ENCODE peak calls at places on chromosome 7, in seven cellular contexts. D is IMR-90, Z is mesenchymal stem cell, P is mesendoderm, E is H1, V is H9, X is trophoblast cell. J is an unnamed sample. For H3K27me3, the result is how much of the 10 kb centered on the place peaks cover.

GRCh38 chr7:110358028-110358427 is 732.9 kb upstream of the LRRN3 start:
- DNase-seq in D (peak), Z (peak), P (no peak), E (no peak), V (no peak), X (no peak), J (no peak)

GRCh38 chr7:155918720-155919399 is 106.6 kb upstream of the SHH start:
- DNase-seq in D (peak), Z (peak), P (no peak), E (no peak), V (no peak), X (peak), J (no peak)

GRCh38 chr7:76198202-76198601 is 3.5 kb upstream of the SRRM3 start:
- DNase-seq in D (no peak), Z (no peak), P (no peak), E (no peak), V (peak), X (no peak), J (no peak)

GRCh38 chr7:135692055-135692454 is 29.7 kb downstream of the STMP1 start:
- DNase-seq in D (peak), Z (no peak), P (no peak), E (no peak), V (no peak), X (no peak), J (no peak)

GRCh38 chr7:159056722-159057121 is 87.9 kb downstream of the VIPR2 start:
- DNase-seq in D (no peak), Z (no peak), P (no peak), E (no peak), V (no peak), X (no peak), J (no peak)

GRCh38 chr7:86823769-86824168 is 180.1 kb downstream of the GRM3 start:
- DNase-seq in D (no peak), Z (no peak), P (no peak), E (no peak), V (no peak), X (no peak), J (no peak)

GRCh38 chr7:44368885-44369284 is 43.5 kb upstream of the CAMK2B start:
- DNase-seq in D (no peak), Z (no peak), P (no peak), E (no peak), V (no peak), X (no peak), J (no peak)

GRCh38 chr7:32244806-32245345 is 174.7 kb upstream of the PDE1C start:
- DNase-seq in D (no peak), Z (no peak), P (no peak), E (no peak), V (no peak), X (no peak), J (no peak)

GRCh38 chr7:135248546-135248945 is 14.9 kb downstream of the STRA8 start:
- DNase-seq in D (no peak), Z (no peak), P (no peak), E (no peak), V (peak), X (peak), J (no peak)

GRCh38 chr7:131103997-131104396 is 223.7 kb upstream of the MKLN1 start:
- DNase-seq in D (peak), Z (peak), P (no peak), E (no peak), V (no peak), X (peak), J (no peak)

GRCh38 chr7:47379629-47380324 is 202.1 kb downstream of the TNS3 start:
- DNase-seq in D (peak), Z (peak), P (peak), E (no peak), V (peak), X (peak), J (peak)

GRCh38 chr7:139992353-139993054 is 70.2 kb downstream of the PARP12 start:
- DNase-seq in D (no peak), Z (no peak), P (no peak), E (no peak), V (no peak), X (no peak), J (no peak)

GRCh38 chr7:47453093-47454056 is 128.5 kb downstream of the TNS3 start:
- DNase-seq in D (peak), Z (peak), P (peak), E (no peak), V (no peak), X (peak), J (no peak)

GRCh38 chr7:69823151-69823744 is 225.0 kb downstream of the AUTS2 start:
- DNase-seq in D (no peak), Z (no peak), P (no peak), E (no peak), V (no peak), X (no peak), J (no peak)

GRCh38 chr7:71140264-71140663 is 8.3 kb downstream of the GALNT17 start:
- DNase-seq in D (no peak), Z (no peak), P (no peak), E (no peak), V (no peak), X (no peak), J (no peak)

DNA sequence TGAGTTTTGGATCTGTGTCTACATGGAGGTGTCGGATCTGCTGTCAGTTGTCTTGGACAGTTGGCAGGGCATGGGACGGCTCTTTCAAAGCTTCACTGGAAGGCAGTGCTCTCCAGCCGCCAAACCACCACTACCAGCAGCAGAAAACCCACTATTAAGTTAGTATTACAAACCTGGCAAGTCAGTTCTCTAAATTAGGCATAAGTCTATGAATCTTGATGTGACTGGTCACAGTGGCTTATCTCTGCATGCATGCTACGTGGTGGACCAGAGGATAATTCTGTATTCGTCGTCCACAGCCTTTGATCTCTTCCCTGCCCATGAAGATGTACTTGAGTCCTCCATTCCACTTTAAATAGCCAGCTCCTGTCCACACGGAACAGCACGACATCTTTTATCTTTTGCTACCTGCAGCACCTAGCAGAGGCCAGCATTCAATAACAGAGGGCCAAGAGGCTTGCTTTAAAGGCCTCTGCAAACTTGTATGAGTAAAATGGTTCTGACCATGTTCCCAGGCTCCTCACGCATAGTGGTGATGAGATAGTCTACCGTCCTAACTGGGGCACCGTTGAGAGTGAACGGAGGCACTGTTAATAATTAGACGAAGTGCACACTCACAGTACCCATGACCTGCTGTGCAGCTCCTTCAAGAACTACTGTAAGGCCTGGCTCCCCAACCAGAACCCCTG is 836 bp downstream of the GPR146 start:
- DNase-seq in D (no peak), Z (no peak), P (no peak), E (no peak), V (no peak), X (no peak), J (no peak)
- H4K8ac ChIP-seq in D (no peak), Z (no peak), P (no peak), E (no peak), V (no peak), X (no peak), J (no peak)

GRCh38 chr7:150803161-150803860 is 2.7 kb downstream of the TMEM176A start:
- DNase-seq in D (no peak), Z (no peak), P (no peak), E (no peak), V (no peak), X (no peak), J (no peak)
- H3K27me3 ChIP-seq in D (under half), Z (under half), P (under half), E (under half), V (under half), X (under half), J (under half)

GRCh38 chr7:22049848-22050247 is 104.1 kb upstream of the CDCA7L start:
- DNase-seq in D (no peak), Z (no peak), P (no peak), E (no peak), V (no peak), X (no peak), J (no peak)

GRCh38 chr7:22052650-22053336 is 107.1 kb upstream of the CDCA7L start:
- DNase-seq in D (no peak), Z (no peak), P (no peak), E (no peak), V (no peak), X (no peak), J (no peak)

DNA sequence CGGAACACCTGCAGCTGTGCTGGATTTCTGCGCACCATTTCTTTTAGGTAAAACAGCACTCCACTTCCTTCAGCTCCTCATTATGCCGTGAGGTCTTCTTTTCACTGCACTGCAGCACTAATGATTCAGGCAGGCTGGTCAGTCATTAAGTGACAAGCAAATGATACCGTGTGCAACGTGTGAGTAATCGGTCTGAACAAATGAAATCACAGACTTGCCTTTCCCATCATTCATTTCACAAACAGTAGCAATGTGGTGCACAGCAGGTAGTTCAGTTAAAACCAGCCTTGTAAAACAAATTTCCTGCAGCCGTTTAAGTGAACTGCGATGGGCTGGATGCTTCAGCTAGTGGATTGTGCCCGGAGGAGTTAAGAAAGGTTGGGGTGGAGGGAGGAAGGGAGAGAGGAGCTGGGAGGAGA is 106.5 kb upstream of the CDCA7L start:
- DNase-seq in D (no peak), Z (no peak), P (no peak), E (no peak), V (no peak), X (no peak), J (no peak)
- H4K8ac ChIP-seq in D (no peak), Z (no peak), P (no peak), E (no peak), V (no peak), X (no peak), J (no peak)

GRCh38 chr7:49780953-49781352 is 7.5 kb downstream of the VWC2 start:
- DNase-seq in D (no peak), Z (no peak), P (no peak), E (no peak), V (no peak), X (no peak), J (no peak)

GRCh38 chr7:49776994-49777393 is 3.6 kb downstream of the VWC2 start:
- DNase-seq in D (no peak), Z (no peak), P (peak), E (no peak), V (peak), X (no peak), J (no peak)

GRCh38 chr7:49781996-49782395 is 8.6 kb downstream of the VWC2 start:
- DNase-seq in D (no peak), Z (no peak), P (no peak), E (no peak), V (no peak), X (no peak), J (no peak)

GRCh38 chr7:49775949-49776443 is 2.6 kb downstream of the VWC2 start:
- DNase-seq in D (no peak), Z (no peak), P (no peak), E (no peak), V (no peak), X (no peak), J (no peak)

GRCh38 chr7:49778731-49779270 is 5.4 kb downstream of the VWC2 start:
- DNase-seq in D (no peak), Z (no peak), P (no peak), E (no peak), V (no peak), X (no peak), J (no peak)
- H3K27me3 ChIP-seq in D (under half), Z (under half), P (under half), E (under half), V (under half), X (under half), J (half or more)

GRCh38 chr7:36690514-36691187 is 33.6 kb downstream of the AOAH start:
- DNase-seq in D (no peak), Z (no peak), P (no peak), E (no peak), V (no peak), X (no peak), J (no peak)
- H4K8ac ChIP-seq in D (no peak), Z (no peak), P (no peak), E (no peak), V (no peak), X (no peak), J (no peak)

DNA sequence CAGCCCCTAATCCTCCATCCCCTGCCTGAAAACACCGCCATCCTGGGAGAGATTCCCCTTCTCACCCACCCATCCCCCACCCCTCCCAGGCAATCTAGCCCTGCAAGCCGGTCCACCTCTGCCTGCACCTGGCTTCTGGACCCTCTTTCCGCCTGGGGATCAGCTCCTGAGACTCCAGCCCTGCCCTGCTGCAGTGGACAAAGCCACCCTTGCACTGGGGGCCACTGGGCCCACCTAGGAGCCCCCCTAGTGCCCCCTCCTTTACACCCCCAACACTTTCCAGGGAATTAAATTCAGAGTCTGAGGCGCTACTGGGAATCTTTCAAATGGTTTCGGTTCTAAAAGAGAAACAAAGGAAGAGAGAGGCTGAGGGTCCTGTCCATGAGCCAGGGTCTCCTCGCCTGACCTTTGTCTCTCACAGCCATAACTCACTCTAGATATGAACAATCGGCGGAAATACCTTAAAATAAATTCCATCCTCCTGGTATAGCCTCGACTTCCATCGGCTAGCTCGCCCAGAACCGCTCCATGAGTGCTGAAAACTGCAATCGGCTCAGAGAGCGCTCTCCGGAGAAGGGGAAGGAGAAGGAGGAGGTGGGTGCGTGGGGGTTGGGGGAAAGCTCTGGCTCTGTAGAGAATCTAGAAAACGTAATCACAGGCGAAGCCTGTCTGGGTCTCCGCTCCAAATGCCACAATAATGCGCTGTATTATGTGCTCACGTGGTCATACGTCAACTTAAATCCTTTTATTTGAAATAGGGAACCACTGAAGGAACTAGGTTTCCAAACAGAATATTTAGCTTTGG is 12.7 kb downstream of the HOXA4 start:
- DNase-seq in D (peak), Z (peak), P (no peak), E (no peak), V (peak), X (no peak), J (no peak)
- H3K27me3 ChIP-seq in D (under half), Z (under half), P (half or more), E (half or more), V (half or more), X (half or more), J (half or more)

GRCh38 chr7:80286611-80287010 is 152.0 kb downstream of the GNAI1 start:
- DNase-seq in D (no peak), Z (no peak), P (no peak), E (no peak), V (no peak), X (no peak), J (no peak)
- H4K8ac ChIP-seq in D (no peak), Z (no peak), P (no peak), E (no peak), V (no peak), X (no peak), J (no peak)

GRCh38 chr7:78489423-78489822 is 690.9 kb downstream of the PHTF2 start:
- DNase-seq in D (no peak), Z (no peak), P (no peak), E (no peak), V (no peak), X (no peak), J (no peak)

GRCh38 chr7:78492146-78492545 is 693.6 kb downstream of the PHTF2 start:
- DNase-seq in D (no peak), Z (no peak), P (no peak), E (no peak), V (no peak), X (no peak), J (no peak)

GRCh38 chr7:78489851-78490250 is 691.3 kb downstream of the PHTF2 start:
- DNase-seq in D (no peak), Z (no peak), P (no peak), E (no peak), V (no peak), X (no peak), J (no peak)

GRCh38 chr7:78490526-78490925 is 692.0 kb downstream of the PHTF2 start:
- DNase-seq in D (no peak), Z (no peak), P (no peak), E (no peak), V (no peak), X (no peak), J (no peak)

GRCh38 chr7:78487464-78487863 is 688.9 kb downstream of the PHTF2 start:
- DNase-seq in D (no peak), Z (no peak), P (no peak), E (no peak), V (no peak), X (no peak), J (no peak)
- H3K27me3 ChIP-seq in D (under half), Z (under half), P (under half), E (under half), V (under half), X (under half), J (under half)

GRCh38 chr7:122311280-122311679 is 6.7 kb upstream of the FEZF1 start:
- DNase-seq in D (no peak), Z (no peak), P (peak), E (no peak), V (peak), X (no peak), J (no peak)
- H4K8ac ChIP-seq in D (no peak), Z (no peak), P (no peak), E (no peak), V (no peak), X (no peak), J (no peak)

GRCh38 chr7:4703532-4703931 is 21.4 kb downstream of the FOXK1 start:
- DNase-seq in D (no peak), Z (no peak), P (no peak), E (no peak), V (no peak), X (no peak), J (no peak)

GRCh38 chr7:4709187-4709586 is 27.1 kb downstream of the FOXK1 start:
- DNase-seq in D (no peak), Z (no peak), P (peak), E (no peak), V (peak), X (no peak), J (no peak)

GRCh38 chr7:4707980-4708411 is 25.9 kb downstream of the FOXK1 start:
- DNase-seq in D (no peak), Z (no peak), P (peak), E (peak), V (peak), X (no peak), J (peak)

GRCh38 chr7:4707134-4707651 is 25.1 kb downstream of the FOXK1 start:
- DNase-seq in D (no peak), Z (peak), P (peak), E (peak), V (peak), X (no peak), J (peak)

GRCh38 chr7:4706384-4707032 is 24.4 kb downstream of the FOXK1 start:
- DNase-seq in D (peak), Z (peak), P (peak), E (no peak), V (peak), X (no peak), J (no peak)
- H3K27me3 ChIP-seq in D (under half), Z (under half), P (under half), E (half or more), V (under half), X (under half), J (under half)

J was measured in neuronal stem cell.